ENCODE peak calls at places on chromosomes 5 and 9, in four cellular contexts. B is psoas muscle; H is NCI-H1417; W is naive thymus-derived CD8-positive, alpha-beta T cell. J is an unnamed sample.

GRCh38 chr9:133420392-133420827 is 1.8 kb upstream of the ADAMTS13 start:
- DNase-seq in B (no peak), H (no peak), W (no peak), J (no peak)

GRCh38 chr5:101346906-101347305 is 443.8 kb upstream of the ST8SIA4 start:
- DNase-seq in H (no peak), B (no peak), W (no peak), J (no peak)

GRCh38 chr5:176737001-176737745 is 73.2 kb upstream of the UNC5A start:
- DNase-seq in H (no peak), W (peak), B (no peak), J (no peak)

GRCh38 chr5:107868994-107869393 is 198.3 kb upstream of the EFNA5 start:
- DNase-seq in B (no peak), W (no peak), H (no peak), J (no peak)

GRCh38 chr9:115614931-115615401 is 497.0 kb upstream of the TNC start:
- DNase-seq in H (no peak), W (no peak), B (no peak), J (no peak)

GRCh38 chr5:77011498-77011897 is 18.7 kb upstream of the AGGF1 start:
- DNase-seq in H (no peak), W (no peak), B (no peak), J (no peak)

GRCh38 chr9:126379661-126380365 is 53.2 kb downstream of the MVB12B start:
- DNase-seq in W (no peak), B (no peak), H (no peak), J (no peak)

GRCh38 chr5:35478856-35479682 is 138.6 kb upstream of the SPEF2 start:
- DNase-seq in W (no peak), H (no peak), B (no peak), J (no peak)

GRCh38 chr9:109745335-109746283 is 34.4 kb upstream of the PALM2AKAP2 start:
- DNase-seq in H (peak), B (no peak), W (no peak), J (no peak)

GRCh38 chr5:2299388-2300220 is 416.9 kb upstream of the IRX4 start:
- DNase-seq in B (no peak), W (no peak), H (no peak), J (no peak)

GRCh38 chr5:36156124-36156601 is 4.3 kb downstream of the SKP2 start:
- DNase-seq in H (no peak), B (no peak), W (no peak), J (peak)

GRCh38 chr5:135185461-135186075 is 151.5 kb upstream of the PITX1 start:
- DNase-seq in W (no peak), B (no peak), H (peak), J (no peak)

GRCh38 chr5:83721878-83722779 is 1.5 kb upstream of the HAPLN1 start:
- DNase-seq in H (peak), W (no peak), B (no peak), J (no peak)

GRCh38 chr9:93124793-93125192 is 9.3 kb downstream of the NINJ1 start:
- DNase-seq in H (no peak), W (peak), B (peak), J (no peak)

GRCh38 chr5:23893561-23893960 is 386.2 kb downstream of the PRDM9 start:
- DNase-seq in W (no peak), B (no peak), H (no peak), J (no peak)

GRCh38 chr9:96383165-96383939 is at the start of gene SLC35D2:
- DNase-seq in B (peak), H (no peak), W (no peak), J (no peak)

GRCh38 chr9:211036-211435 is 3.6 kb upstream of the DOCK8 start:
- DNase-seq in W (no peak), B (no peak), H (no peak), J (no peak)

GRCh38 chr9:96686638-96687335 is 31.7 kb upstream of the PRXL2C start:
- DNase-seq in W (peak), H (peak), B (peak), J (peak)